ENCODE peak calls at places on chromosomes 2 and 18, in seven cellular contexts. V, Z, W, B, R, Y and U are unnamed samples.
A peak's percentile ranks its signal among the peaks of the same experiment; 100 is the strongest.

GRCh38 chr2:30341500-30342267 is 105.4 kb upstream of the LCLAT1 start:
- DNase-seq in V (no peak), Z (no peak), W (no peak), B (no peak), R (no peak), Y (no peak), U (no peak)

GRCh38 chr2:7660816-7661215 is 743.6 kb downstream of the RNF144A start:
- DNase-seq in V (no peak), Z (no peak), W (no peak), B (no peak), R (no peak), Y (no peak), U (no peak)

GRCh38 chr2:199861116-199861774 is 10.3 kb upstream of the FTCDNL1 start:
- DNase-seq in V (peak; percentile 43), Z (peak; percentile 25), W (no peak), B (peak; percentile 10), R (no peak), Y (no peak), U (no peak)

GRCh38 chr2:111025288-111025687 is 95.4 kb upstream of the BCL2L11 start:
- DNase-seq in V (no peak), Z (no peak), W (no peak), B (no peak), R (no peak), Y (no peak), U (no peak)

GRCh38 chr2:53173126-53173525 is 594.5 kb upstream of the CHAC2 start:
- DNase-seq in V (no peak), Z (no peak), W (no peak), B (no peak), R (no peak), Y (no peak), U (no peak)

GRCh38 chr2:85852979-85853498 is 35.8 kb downstream of the ST3GAL5 start:
- DNase-seq in V (no peak), Z (no peak), W (peak; percentile 15), B (peak; percentile 39), R (no peak), Y (no peak), U (no peak)

GRCh38 chr2:211329421-211329820 is 773.0 kb downstream of the CPS1 start:
- DNase-seq in V (no peak), Z (no peak), W (no peak), B (no peak), R (no peak), Y (no peak), U (no peak)

GRCh38 chr18:47284691-47285370 is 33.4 kb upstream of the SKOR2 start:
- DNase-seq in V (no peak), Z (no peak), W (no peak), B (no peak), R (no peak), Y (no peak), U (no peak)

GRCh38 chr2:98948956-98949739 is 13.1 kb upstream of the CRACDL start:
- DNase-seq in V (no peak), Z (no peak), W (no peak), B (no peak), R (no peak), Y (no peak), U (no peak)

GRCh38 chr2:216363221-216363620 is 9.1 kb downstream of the MARCHF4 start:
- DNase-seq in V (no peak), Z (no peak), W (no peak), B (no peak), R (no peak), Y (no peak), U (no peak)

GRCh38 chr18:14104906-14105748 is 27.1 kb downstream of the ZNF519 start:
- DNase-seq in V (no peak), Z (peak; percentile 80), W (no peak), B (no peak), R (no peak), Y (no peak), U (no peak)

GRCh38 chr18:63298393-63299015 is 21.1 kb downstream of the BCL2 start:
- DNase-seq in V (no peak), Z (peak; percentile 29), W (no peak), B (no peak), R (no peak), Y (no peak), U (no peak)

GRCh38 chr2:26243643-26244478 is 571 bp downstream of the HADHA start:
- DNase-seq in V (peak; percentile 50), Z (peak; percentile 46), W (no peak), B (no peak), R (peak; percentile 6), Y (no peak), U (peak; percentile 28)

GRCh38 chr2:136572335-136572734 is 193.0 kb upstream of the THSD7B start:
- DNase-seq in V (no peak), Z (no peak), W (no peak), B (no peak), R (no peak), Y (peak; percentile 17), U (no peak)

GRCh38 chr2:42450136-42450535 is 43.6 kb downstream of the KCNG3 start:
- DNase-seq in V (no peak), Z (no peak), W (no peak), B (no peak), R (no peak), Y (no peak), U (no peak)

GRCh38 chr18:41326311-41326710 is 628.7 kb upstream of the PIK3C3 start:
- DNase-seq in V (peak; percentile 93), Z (no peak), W (no peak), B (peak; percentile 24), R (peak; percentile 50), Y (no peak), U (no peak)

GRCh38 chr18:51110073-51110797 is 80.2 kb downstream of the SMAD4 start:
- DNase-seq in V (peak; percentile 24), Z (peak; percentile 67), W (peak; percentile 63), B (no peak), R (peak; percentile 33), Y (peak; percentile 67), U (peak; percentile 96)

GRCh38 chr2:133871810-133872209 is 303.5 kb upstream of the NCKAP5 start:
- DNase-seq in V (no peak), Z (no peak), W (no peak), B (no peak), R (no peak), Y (no peak), U (no peak)

GRCh38 chr2:150023044-150023443 is 435.5 kb upstream of the MMADHC start:
- DNase-seq in V (no peak), Z (no peak), W (no peak), B (no peak), R (peak; percentile 40), Y (no peak), U (no peak)

GRCh38 chr2:26534098-26534864 is 56.4 kb upstream of the OTOF start:
- DNase-seq in V (no peak), Z (no peak), W (peak; percentile 12), B (no peak), R (no peak), Y (no peak), U (no peak)

GRCh38 chr2:118224144-118224887 is 136.0 kb downstream of the INSIG2 start:
- DNase-seq in V (peak; percentile 26), Z (peak; percentile 62), W (no peak), B (no peak), R (no peak), Y (peak; percentile 26), U (peak; percentile 76)

DNA sequence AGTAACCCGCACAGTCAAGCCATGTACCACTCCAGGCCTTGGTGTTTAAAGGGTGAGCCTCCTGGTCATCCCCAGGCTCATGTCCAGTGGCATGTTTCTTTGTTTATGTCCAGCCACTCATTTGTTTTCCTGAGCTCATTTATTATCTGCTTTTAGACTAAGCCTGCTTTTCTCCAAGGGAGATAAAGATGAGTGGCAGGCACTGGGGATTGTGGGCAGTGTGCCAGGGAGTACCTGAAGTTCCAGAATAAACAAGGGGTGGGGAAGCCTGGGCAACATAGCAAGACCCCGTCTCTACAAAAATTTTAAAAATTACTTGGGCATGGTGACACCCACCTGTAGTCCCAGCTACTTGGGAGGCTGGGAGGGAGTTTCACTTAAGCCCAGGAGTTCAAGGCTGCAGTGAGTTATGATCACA is 1.9 kb downstream of the ANXA4 start:
- DNase-seq in V (no peak), Z (no peak), W (no peak), B (no peak), R (no peak), Y (no peak), U (no peak)
- H3K4me3 ChIP-seq in V (no peak overlapping the region), Z (no peak overlapping the region), W (no peak overlapping the region), B (peak overlapping the region; percentile 21), R (no peak overlapping the region), Y (no peak overlapping the region), U (no peak overlapping the region)

GRCh38 chr2:222167762-222168161 is 131.0 kb downstream of the PAX3 start:
- DNase-seq in V (no peak), Z (no peak), W (no peak), B (no peak), R (no peak), Y (no peak), U (no peak)
- H3K4me3 ChIP-seq in V (no peak overlapping the region), Z (no peak overlapping the region), W (no peak overlapping the region), B (no peak overlapping the region), R (no peak overlapping the region), Y (no peak overlapping the region), U (no peak overlapping the region)

GRCh38 chr2:232323328-232323650 is 55.3 kb upstream of the ALPP start:
- DNase-seq in V (no peak), Z (no peak), W (no peak), B (no peak), R (no peak), Y (no peak), U (no peak)

GRCh38 chr2:232322560-232323327 is 55.8 kb upstream of the ALPP start:
- DNase-seq in V (no peak), Z (no peak), W (no peak), B (no peak), R (no peak), Y (no peak), U (peak; percentile 54)

GRCh38 chr2:232320038-232320790 is 58.3 kb upstream of the ALPP start:
- DNase-seq in V (peak; percentile 21), Z (no peak), W (no peak), B (no peak), R (no peak), Y (no peak), U (peak; percentile 24)

GRCh38 chr2:232321156-232321816 is 57.3 kb upstream of the ALPP start:
- DNase-seq in V (no peak), Z (peak; percentile 31), W (no peak), B (no peak), R (no peak), Y (no peak), U (peak; percentile 76)

GRCh38 chr2:232321817-232322559 is 56.6 kb upstream of the ALPP start:
- DNase-seq in V (no peak), Z (no peak), W (no peak), B (no peak), R (no peak), Y (no peak), U (peak; percentile 47)
- H3K4me3 ChIP-seq in V (no peak overlapping the region), Z (no peak overlapping the region), W (no peak overlapping the region), B (no peak overlapping the region), R (no peak overlapping the region), Y (no peak overlapping the region), U (no peak overlapping the region)

GRCh38 chr18:58630071-58630470 is 1.2 kb upstream of the ALPK2 start:
- DNase-seq in V (no peak), Z (peak; percentile 92), W (no peak), B (no peak), R (no peak), Y (no peak), U (no peak)

GRCh38 chr18:58631301-58631700 is 2.4 kb upstream of the ALPK2 start:
- DNase-seq in V (no peak), Z (no peak), W (no peak), B (no peak), R (no peak), Y (no peak), U (no peak)

GRCh38 chr18:58624011-58624410 is 4.9 kb downstream of the ALPK2 start:
- DNase-seq in V (peak; percentile 87), Z (no peak), W (no peak), B (no peak), R (peak; percentile 62), Y (no peak), U (no peak)

GRCh38 chr18:58625839-58626238 is 3.1 kb downstream of the ALPK2 start:
- DNase-seq in V (no peak), Z (no peak), W (no peak), B (no peak), R (no peak), Y (no peak), U (no peak)
- H3K4me3 ChIP-seq in V (no peak overlapping the region), Z (no peak overlapping the region), W (no peak overlapping the region), B (no peak overlapping the region), R (no peak overlapping the region), Y (peak overlapping the region; percentile 68), U (no peak overlapping the region)